ENCODE peak calls at places on chromosome X, in four cellular contexts. F is fibroblast of lung, R is lower lobe of right lung, O is Peyer's patch. J is an unnamed sample.

GRCh38 chrX:38112566-38112965 is 106.2 kb downstream of the SYTL5 start:
- DNase-seq in F (no peak), R (no peak), O (no peak), J (no peak)

GRCh38 chrX:41781500-41781899 is 57.5 kb downstream of the GPR82 start:
- DNase-seq in F (peak; percentile 45), R (no peak), O (no peak), J (peak; percentile 74)

GRCh38 chrX:29617725-29618124 is 597.6 kb upstream of the MAGEB2 start:
- DNase-seq in F (no peak), R (no peak), O (no peak), J (no peak)

GRCh38 chrX:120316587-120317283 is 5.5 kb upstream of the TMEM255A start:
- DNase-seq in F (peak; percentile 55), R (no peak), O (no peak), J (no peak)

GRCh38 chrX:140050906-140051305 is 85.6 kb upstream of the CXorf66 start:
- DNase-seq in F (peak; percentile 4), R (no peak), O (no peak), J (no peak)

GRCh38 chrX:49799828-49800227 is 29.3 kb upstream of the PAGE4 start:
- DNase-seq in F (no peak), R (no peak), O (no peak), J (no peak)

GRCh38 chrX:103310592-103311400 is at the start of gene BEX2:
- DNase-seq in F (peak; percentile 17), R (peak; percentile 84), O (peak; percentile 94), J (peak; percentile 81)

GRCh38 chrX:17441965-17442364 is 67.0 kb downstream of the NHS start:
- DNase-seq in F (peak; percentile 81), R (no peak), O (no peak), J (no peak)

GRCh38 chrX:13638826-13639225 is 14.1 kb upstream of the TCEANC start:
- DNase-seq in F (no peak), R (no peak), O (no peak), J (no peak)

GRCh38 chrX:140697618-140698017 is 11.9 kb upstream of the LINC00632 start:
- DNase-seq in F (no peak), R (no peak), O (no peak), J (no peak)

GRCh38 chrX:154532690-154533089 is 14.0 kb downstream of the G6PD start:
- DNase-seq in F (no peak), R (no peak), O (no peak), J (no peak)
- H3K4me1 ChIP-seq in F (peaks cover 2% of the 10 kb centered on the region), R (no peaks in the 10 kb centered on the region), O (peaks cover 6% of the 10 kb centered on the region), J (peaks cover 6% of the 10 kb centered on the region)

GRCh38 chrX:45847966-45848365 is 647.3 kb upstream of the DIPK2B start:
- DNase-seq in F (peak; percentile 58), R (no peak), O (no peak), J (no peak)
- H3K27ac ChIP-seq in F (no peak overlapping the region), R (no peak overlapping the region), O (no peak overlapping the region), J (no peak overlapping the region)

GRCh38 chrX:130085551-130085986 is 24.7 kb downstream of the ELF4 start:
- DNase-seq in F (peak; percentile 21), R (no peak), O (no peak), J (no peak)

GRCh38 chrX:130083107-130083490 is 27.2 kb downstream of the ELF4 start:
- DNase-seq in F (no peak), R (no peak), O (no peak), J (no peak)

GRCh38 chrX:130086414-130087207 is 23.7 kb downstream of the ELF4 start:
- DNase-seq in F (no peak), R (peak; percentile 68), O (peak; percentile 87), J (peak; percentile 76)

GRCh38 chrX:130083656-130084382 is 26.5 kb downstream of the ELF4 start:
- DNase-seq in F (no peak), R (peak; percentile 65), O (peak; percentile 63), J (peak; percentile 38)

DNA sequence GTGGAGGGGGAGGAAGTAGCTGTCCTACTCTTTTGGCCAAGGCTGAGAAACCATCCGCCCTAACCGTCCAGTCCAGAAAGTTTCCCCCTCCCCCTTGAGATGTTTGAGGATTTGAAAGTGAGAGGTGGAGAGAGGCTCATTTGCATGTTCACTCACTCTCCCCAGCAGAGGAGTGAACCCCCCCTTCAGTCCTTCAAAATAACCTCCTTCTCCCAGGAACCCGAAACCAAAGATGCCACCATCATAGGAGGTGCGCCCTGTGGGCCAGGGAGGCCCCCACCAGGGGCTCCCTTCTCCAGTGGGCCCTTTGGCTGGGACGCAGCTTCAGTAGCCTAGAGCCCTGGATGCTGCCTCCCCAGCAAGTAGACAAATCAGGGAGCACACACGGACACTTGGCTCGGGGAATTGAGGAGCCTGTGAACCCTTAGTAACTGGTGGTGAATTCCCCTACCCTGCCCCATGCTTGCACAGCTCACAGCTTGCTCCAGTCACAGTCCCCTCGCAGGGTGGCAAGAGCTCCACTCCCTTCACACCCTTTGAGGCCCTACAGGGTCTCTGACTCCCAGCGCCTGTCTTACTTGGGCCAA is 25.6 kb downstream of the ELF4 start:
- DNase-seq in F (no peak), R (no peak), O (no peak), J (no peak)
- H3K4me1 ChIP-seq in F (peaks cover 7% of the 10 kb centered on the region), R (peaks cover 49% of the 10 kb centered on the region), O (peaks cover 32% of the 10 kb centered on the region), J (peaks cover 88% of the 10 kb centered on the region)

GRCh38 chrX:84144281-84144680 is 43.7 kb downstream of the RPS6KA6 start:
- DNase-seq in F (peak; percentile 48), R (no peak), O (no peak), J (no peak)

GRCh38 chrX:84144991-84145390 is 43.0 kb downstream of the RPS6KA6 start:
- DNase-seq in F (no peak), R (no peak), O (no peak), J (no peak)
- H3K27ac ChIP-seq in F (no peak overlapping the region), R (no peak overlapping the region), O (no peak overlapping the region), J (no peak overlapping the region)

GRCh38 chrX:45760187-45760742 is 559.6 kb upstream of the DIPK2B start:
- DNase-seq in F (no peak), R (no peak), O (no peak), J (no peak)
- H3K4me1 ChIP-seq in F (peaks cover 18% of the 10 kb centered on the region), R (peaks cover 28% of the 10 kb centered on the region), O (no peaks in the 10 kb centered on the region), J (peaks cover 57% of the 10 kb centered on the region)

GRCh38 chrX:47143894-47144625 is 442 bp downstream of the NDUFB11 start:
- DNase-seq in F (no peak), R (peak; percentile 51), O (peak; percentile 60), J (no peak)

GRCh38 chrX:47144626-47145407 is at the start of the genes NDUFB11 and RBM10:
- DNase-seq in F (peak; percentile 94), R (peak; percentile 96), O (peak; percentile 97), J (peak; percentile 96)

GRCh38 chrX:47146936-47147859 is 2.2 kb downstream of the RBM10 start:
- DNase-seq in F (no peak), R (no peak), O (peak; percentile 40), J (no peak)

GRCh38 chrX:47145408-47146120 is 543 bp downstream of the RBM10 start:
- DNase-seq in F (no peak), R (no peak), O (peak; percentile 45), J (no peak)

DNA sequence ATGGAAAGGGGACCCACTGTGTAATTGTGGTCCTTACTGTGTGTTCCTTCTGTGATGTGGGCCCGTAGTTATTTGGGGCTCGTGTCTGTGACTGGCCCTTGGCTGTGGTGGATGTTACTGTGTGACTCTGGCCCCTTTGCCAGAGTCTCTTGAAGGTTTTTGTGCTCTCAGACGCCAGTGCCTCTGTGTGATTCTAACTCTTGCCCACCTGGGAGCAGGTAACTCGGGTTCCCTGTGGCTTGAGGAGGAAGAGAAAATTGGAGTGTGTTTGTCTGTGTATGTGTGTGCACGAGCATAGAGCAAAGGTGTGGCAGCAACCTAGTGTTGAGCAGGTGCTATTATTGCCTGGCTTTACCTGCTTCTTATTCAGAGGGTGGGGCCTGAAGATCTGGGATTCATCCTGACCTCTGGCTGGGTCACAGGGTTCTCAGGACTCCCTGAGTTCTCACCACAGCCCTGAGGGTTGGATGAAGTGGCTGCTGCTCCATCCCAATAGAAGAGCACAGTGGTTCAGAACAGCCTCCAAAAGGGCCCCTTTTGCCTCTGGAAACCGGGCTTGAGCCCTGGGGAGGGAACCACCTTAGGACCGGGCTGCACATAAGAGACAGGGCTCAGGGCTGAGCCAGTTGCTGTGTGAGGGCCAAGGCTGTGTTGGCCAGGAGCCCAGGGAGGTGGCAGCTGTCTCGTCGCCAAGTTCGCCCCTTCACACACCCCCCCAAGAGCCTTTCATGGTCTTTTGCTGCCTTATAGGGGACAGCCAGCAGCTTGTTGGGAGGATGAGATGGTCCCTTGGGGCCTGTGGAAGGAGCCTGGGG is 1.3 kb downstream of the RBM10 start:
- DNase-seq in F (no peak), R (no peak), O (peak; percentile 52), J (no peak)
- H3K27ac ChIP-seq in F (peak overlapping the region; percentile 63), R (no peak overlapping the region), O (peak overlapping the region; percentile 97), J (peak overlapping the region; percentile 92)

DNA sequence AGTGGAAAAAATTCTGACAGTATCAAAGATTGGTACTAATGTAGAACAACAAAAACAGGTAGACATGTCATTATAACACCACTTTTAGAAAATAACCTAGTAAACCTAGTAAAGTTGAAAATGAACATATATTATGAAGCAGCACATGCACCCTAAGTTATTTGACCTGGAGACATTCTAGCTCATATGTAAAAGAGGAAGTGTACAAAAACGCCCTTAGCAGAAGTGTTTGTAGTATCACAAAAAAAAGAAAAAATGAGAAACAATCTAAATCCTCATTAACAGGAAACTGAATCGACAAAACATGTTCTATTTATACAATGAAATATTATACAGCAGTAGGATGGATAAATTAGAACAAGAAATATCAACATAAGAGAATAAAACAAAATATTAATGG is 318.9 kb upstream of the PPP1R2C start:
- DNase-seq in F (no peak), R (no peak), O (no peak), J (no peak)
- H3K4me1 ChIP-seq in F (no peaks in the 10 kb centered on the region), R (no peaks in the 10 kb centered on the region), O (no peaks in the 10 kb centered on the region), J (peaks cover 2% of the 10 kb centered on the region)

DNA sequence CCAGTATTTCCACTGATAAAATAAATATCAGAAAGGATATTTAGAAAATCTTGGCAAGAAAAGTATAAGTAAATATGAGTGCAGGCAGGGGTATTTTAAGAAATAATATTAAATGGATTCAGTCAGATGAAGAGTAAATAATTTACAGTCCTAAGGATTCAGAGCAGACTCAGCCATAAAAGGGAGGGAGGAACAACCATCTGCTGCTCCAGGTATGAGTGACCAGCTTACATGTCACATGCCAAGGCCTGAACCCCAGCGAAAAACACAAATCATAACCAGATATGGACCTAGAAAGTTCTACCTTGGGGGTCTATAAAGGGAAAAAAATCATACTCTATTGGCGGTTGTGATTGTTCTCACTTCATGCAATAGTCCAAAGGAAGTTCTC is 166.8 kb downstream of the COL4A6 start:
- DNase-seq in F (no peak), R (no peak), O (no peak), J (no peak)
- H3K27ac ChIP-seq in F (no peak overlapping the region), R (no peak overlapping the region), O (no peak overlapping the region), J (no peak overlapping the region)

J was measured in CD4-positive, CD25-positive, alpha-beta regulatory T cell.